ENCODE peak calls at places on chromosome 4, in five cellular contexts. T, Z, J, O and I are unnamed samples.

GRCh38 chr4:100746141-100746540 is 228.3 kb upstream of the EMCN start:
- DNase-seq in T (no peak), Z (no peak), J (no peak), O (no peak), I (no peak)

GRCh38 chr4:80963051-80963450 is 67.5 kb upstream of the BMP3 start:
- DNase-seq in T (no peak), Z (peak), J (no peak), O (peak), I (no peak)

GRCh38 chr4:29558789-29559188 is 1161.4 kb upstream of the PCDH7 start:
- DNase-seq in T (no peak), Z (no peak), J (no peak), O (no peak), I (no peak)

GRCh38 chr4:17316566-17316965 is 195.3 kb downstream of the QDPR start:
- DNase-seq in T (no peak), Z (no peak), J (no peak), O (no peak), I (no peak)

GRCh38 chr4:34202154-34202553 is 2042.2 kb downstream of the ARAP2 start:
- DNase-seq in T (no peak), Z (no peak), J (no peak), O (no peak), I (no peak)

GRCh38 chr4:124481123-124481522 is 231.4 kb downstream of the ANKRD50 start:
- DNase-seq in T (no peak), Z (no peak), J (no peak), O (no peak), I (no peak)

GRCh38 chr4:167622481-167623240 is 388.4 kb upstream of the SPOCK3 start:
- DNase-seq in T (no peak), Z (peak), J (peak), O (peak), I (peak)

GRCh38 chr4:139333046-139333445 is 30.8 kb upstream of the NDUFC1 start:
- DNase-seq in T (no peak), Z (no peak), J (no peak), O (no peak), I (no peak)

GRCh38 chr4:13705521-13706035 is 78.1 kb upstream of the BOD1L1 start:
- DNase-seq in T (no peak), Z (no peak), J (peak), O (no peak), I (no peak)

GRCh38 chr4:94453534-94453963 is 1.8 kb downstream of the PDLIM5 start:
- DNase-seq in T (no peak), Z (no peak), J (peak), O (no peak), I (no peak)

GRCh38 chr4:169986369-169986768 is 39.8 kb downstream of the MFAP3L start:
- DNase-seq in T (no peak), Z (no peak), J (no peak), O (no peak), I (no peak)

GRCh38 chr4:70515342-70516245 is 2.8 kb upstream of the AMTN start:
- DNase-seq in T (no peak), Z (no peak), J (no peak), O (peak), I (no peak)

GRCh38 chr4:15781427-15782095 is 3.4 kb downstream of the CD38 start:
- DNase-seq in T (no peak), Z (no peak), J (no peak), O (no peak), I (peak)

GRCh38 chr4:26074672-26075071 is 160.7 kb downstream of the SMIM20 start:
- DNase-seq in T (no peak), Z (no peak), J (no peak), O (no peak), I (peak)

GRCh38 chr4:1242506-1243450 is 6.2 kb downstream of the CTBP1 start:
- DNase-seq in T (no peak), Z (no peak), J (no peak), O (no peak), I (no peak)

GRCh38 chr4:66032571-66032970 is 362.3 kb upstream of the EPHA5 start:
- DNase-seq in T (no peak), Z (no peak), J (no peak), O (no peak), I (no peak)

GRCh38 chr4:154720123-154720522 is 23.7 kb upstream of the LRAT start:
- DNase-seq in T (no peak), Z (no peak), J (no peak), O (no peak), I (no peak)

GRCh38 chr4:1081689-1082040 is 31.7 kb downstream of the RNF212 start:
- DNase-seq in T (no peak), Z (peak), J (no peak), O (peak), I (no peak)

GRCh38 chr4:108492816-108493595 is 127.4 kb upstream of the RPL34 start:
- DNase-seq in T (no peak), Z (peak), J (no peak), O (peak), I (peak)

GRCh38 chr4:27684501-27685077 is 823.9 kb downstream of the STIM2 start:
- DNase-seq in T (no peak), Z (peak), J (peak), O (peak), I (peak)

GRCh38 chr4:40939826-40940225 is 190.1 kb downstream of the NSUN7 start:
- DNase-seq in T (no peak), Z (peak), J (no peak), O (no peak), I (no peak)

GRCh38 chr4:112735474-112735951 is 98.6 kb downstream of the LARP7 start:
- DNase-seq in T (no peak), Z (no peak), J (no peak), O (no peak), I (peak)

GRCh38 chr4:105050896-105051295 is 95.8 kb upstream of the TET2 start:
- DNase-seq in T (no peak), Z (peak), J (no peak), O (no peak), I (no peak)

GRCh38 chr4:155025762-155026457 is 182.5 kb upstream of the NPY2R start:
- DNase-seq in T (no peak), Z (no peak), J (peak), O (peak), I (peak)

GRCh38 chr4:73814679-73815078 is 21.8 kb upstream of the CXCL6 start:
- DNase-seq in T (no peak), Z (no peak), J (no peak), O (no peak), I (no peak)

GRCh38 chr4:162075691-162076090 is 88.1 kb downstream of the FSTL5 start:
- DNase-seq in T (no peak), Z (no peak), J (no peak), O (no peak), I (no peak)

GRCh38 chr4:100786481-100786880 is 268.7 kb upstream of the EMCN start:
- DNase-seq in T (no peak), Z (no peak), J (no peak), O (no peak), I (no peak)

GRCh38 chr4:160835789-160836188 is 1328.0 kb downstream of the FSTL5 start:
- DNase-seq in T (no peak), Z (no peak), J (peak), O (peak), I (no peak)

DNA sequence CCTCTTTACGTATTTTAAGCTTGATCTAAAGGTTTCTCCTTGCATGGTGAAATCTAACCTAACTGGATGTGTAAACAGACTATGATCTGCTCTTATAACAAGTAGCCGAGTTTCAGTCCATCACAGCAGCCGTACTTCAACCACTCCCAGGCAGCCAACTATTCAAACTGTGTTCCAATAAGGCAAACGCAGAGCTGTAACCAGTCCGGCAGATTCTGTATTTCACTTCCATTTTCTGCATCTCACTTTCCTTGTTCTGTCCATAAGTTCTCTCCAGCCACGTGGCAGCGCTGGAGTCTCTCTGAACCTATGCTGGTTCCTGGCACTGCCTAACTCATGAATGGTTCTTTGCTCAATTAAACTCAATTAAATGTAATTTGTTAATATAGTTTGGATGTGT is 132.6 kb downstream of the FHDC1 start:
- DNase-seq in T (no peak), Z (no peak), J (no peak), O (no peak), I (no peak)
- H3K4me3 ChIP-seq in T (no peak), Z (no peak), J (no peak), O (no peak), I (no peak)

GRCh38 chr4:109815151-109816081 is at the start of gene GAR1:
- DNase-seq in T (peak), Z (peak), J (peak), O (peak), I (peak)
- TF ChIP-seq CTCF in T (no peak), Z (no peak), J (peak), O (no peak), I (no peak)

GRCh38 chr4:4869731-4870483 is 10.4 kb downstream of the MSX1 start:
- DNase-seq in T (no peak), Z (no peak), J (no peak), O (no peak), I (no peak)
- H3K4me3 ChIP-seq in T (no peak), Z (peak), J (no peak), O (no peak), I (no peak)

GRCh38 chr4:152486414-152487389 is 49.2 kb downstream of the FBXW7 start:
- DNase-seq in T (no peak), Z (no peak), J (no peak), O (peak), I (no peak)
- TF ChIP-seq CTCF in T (no peak), Z (no peak), J (no peak), O (no peak), I (no peak)

DNA sequence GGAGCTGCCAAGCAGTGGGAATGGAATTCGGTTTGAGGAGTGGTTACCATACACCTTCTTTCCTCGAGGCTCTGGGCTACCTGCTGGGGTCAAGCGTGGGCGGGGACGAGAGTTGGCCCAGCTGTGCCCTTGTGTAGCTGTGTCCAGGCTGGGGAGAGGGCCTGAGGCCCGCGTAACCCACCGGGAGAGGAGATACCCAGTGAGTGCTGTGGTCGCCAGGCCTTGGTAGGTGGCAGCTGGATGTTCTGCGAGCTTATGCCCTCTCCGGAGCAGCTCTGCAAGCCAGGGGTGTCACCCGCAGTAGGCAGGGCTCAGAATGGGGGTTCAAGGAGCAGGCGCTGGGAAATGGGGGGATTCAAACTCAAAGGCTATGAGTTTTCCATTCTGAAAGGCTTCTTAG is 117.3 kb downstream of the SORCS2 start:
- DNase-seq in T (no peak), Z (no peak), J (no peak), O (no peak), I (no peak)
- H3K4me3 ChIP-seq in T (no peak), Z (no peak), J (no peak), O (no peak), I (no peak)

DNA sequence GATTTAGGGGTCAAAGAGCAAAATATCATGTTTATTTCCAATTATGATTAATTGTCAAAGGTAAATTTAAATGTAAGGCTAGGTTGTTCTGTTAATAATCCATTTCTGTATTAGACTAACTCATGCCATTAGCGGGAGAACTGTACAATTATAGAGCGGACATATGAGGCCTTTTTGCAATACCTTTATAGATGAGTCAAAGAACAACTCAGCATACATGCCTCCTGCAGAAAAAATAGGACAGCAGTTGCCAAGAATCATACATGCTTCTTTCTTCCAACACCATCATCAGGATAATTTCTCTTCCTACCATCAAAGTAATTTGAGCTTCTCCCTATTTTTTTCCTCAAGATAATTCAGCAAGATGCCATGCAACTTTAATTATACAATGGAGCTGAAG is 917.8 kb downstream of the ADGRL3 start:
- DNase-seq in T (no peak), Z (no peak), J (no peak), O (no peak), I (no peak)
- TF ChIP-seq CTCF in T (no peak), Z (no peak), J (no peak), O (no peak), I (no peak)

GRCh38 chr4:32334759-32335158 is 1614.6 kb downstream of the PCDH7 start:
- DNase-seq in T (no peak), Z (no peak), J (no peak), O (no peak), I (no peak)
- H3K4me3 ChIP-seq in T (no peak), Z (no peak), J (no peak), O (no peak), I (no peak)

GRCh38 chr4:151408380-151408629 is 671 bp upstream of the FHIP1A start:
- DNase-seq in T (no peak), Z (no peak), J (no peak), O (no peak), I (no peak)

GRCh38 chr4:151409470-151410313 is 716 bp downstream of the FHIP1A start:
- DNase-seq in T (peak), Z (no peak), J (peak), O (no peak), I (no peak)

GRCh38 chr4:151407466-151408379 is 1.3 kb upstream of the FHIP1A start:
- DNase-seq in T (no peak), Z (peak), J (peak), O (no peak), I (peak)

GRCh38 chr4:151407018-151407417 is 2.0 kb upstream of the FHIP1A start:
- DNase-seq in T (no peak), Z (no peak), J (no peak), O (no peak), I (no peak)

DNA sequence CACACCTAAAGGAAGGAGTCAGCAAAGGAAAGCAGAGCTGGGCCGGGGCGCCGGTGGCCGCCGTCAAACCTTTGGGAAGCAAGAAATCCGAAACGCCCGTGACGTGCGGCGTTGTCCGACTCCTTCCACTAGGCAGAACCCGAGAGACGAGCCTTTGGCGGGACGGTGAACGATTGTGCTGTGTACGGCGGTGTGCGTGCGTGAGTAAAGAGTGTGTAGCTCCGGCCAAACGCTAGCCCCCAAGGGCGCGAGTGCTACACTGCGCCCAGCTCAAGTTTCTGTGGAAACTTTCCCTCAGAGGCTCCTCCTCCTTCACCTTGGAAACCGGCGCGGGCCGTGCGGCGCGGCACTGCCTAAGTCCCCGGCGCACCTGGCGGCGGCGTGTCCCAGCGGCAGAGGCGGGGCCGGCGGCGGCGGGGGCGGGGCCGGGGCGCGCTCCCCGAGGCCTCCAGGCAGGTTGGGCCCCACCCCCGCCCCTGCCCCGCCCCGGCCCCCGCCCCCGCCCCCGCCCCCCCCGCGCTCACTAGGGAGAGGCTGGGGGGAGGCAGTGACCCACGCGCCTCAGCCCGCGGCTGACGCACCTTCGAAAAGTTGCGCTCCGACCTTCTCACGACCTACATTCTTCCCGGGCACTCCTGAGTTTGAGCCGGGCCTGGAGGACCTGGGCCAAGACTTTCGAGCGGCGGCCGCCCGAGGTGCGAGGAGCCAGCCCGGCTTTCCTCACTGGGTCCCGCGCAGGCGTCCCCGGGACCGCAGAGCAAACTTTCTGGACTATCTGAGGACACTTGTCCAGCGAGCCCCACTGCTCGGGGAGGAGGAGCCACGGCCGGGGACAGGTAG is at the start of gene FHIP1A:
- DNase-seq in T (peak), Z (peak), J (peak), O (peak), I (peak)
- TF ChIP-seq CTCF in T (no peak), Z (peak), J (peak), O (no peak), I (no peak)

GRCh38 chr4:173519130-173520101 is 10.6 kb downstream of the HAND2 start:
- DNase-seq in T (no peak), Z (peak), J (no peak), O (no peak), I (no peak)

GRCh38 chr4:173516621-173517612 is 13.1 kb downstream of the HAND2 start:
- DNase-seq in T (no peak), Z (no peak), J (no peak), O (no peak), I (no peak)

GRCh38 chr4:173515458-173515857 is 14.6 kb downstream of the HAND2 start:
- DNase-seq in T (no peak), Z (no peak), J (no peak), O (no peak), I (no peak)

GRCh38 chr4:173518419-173519102 is 11.5 kb downstream of the HAND2 start:
- DNase-seq in T (no peak), Z (peak), J (no peak), O (no peak), I (no peak)

GRCh38 chr4:173517781-173518371 is 12.2 kb downstream of the HAND2 start:
- DNase-seq in T (no peak), Z (no peak), J (no peak), O (no peak), I (no peak)
- H3K4me3 ChIP-seq in T (no peak), Z (no peak), J (no peak), O (no peak), I (no peak)

DNA sequence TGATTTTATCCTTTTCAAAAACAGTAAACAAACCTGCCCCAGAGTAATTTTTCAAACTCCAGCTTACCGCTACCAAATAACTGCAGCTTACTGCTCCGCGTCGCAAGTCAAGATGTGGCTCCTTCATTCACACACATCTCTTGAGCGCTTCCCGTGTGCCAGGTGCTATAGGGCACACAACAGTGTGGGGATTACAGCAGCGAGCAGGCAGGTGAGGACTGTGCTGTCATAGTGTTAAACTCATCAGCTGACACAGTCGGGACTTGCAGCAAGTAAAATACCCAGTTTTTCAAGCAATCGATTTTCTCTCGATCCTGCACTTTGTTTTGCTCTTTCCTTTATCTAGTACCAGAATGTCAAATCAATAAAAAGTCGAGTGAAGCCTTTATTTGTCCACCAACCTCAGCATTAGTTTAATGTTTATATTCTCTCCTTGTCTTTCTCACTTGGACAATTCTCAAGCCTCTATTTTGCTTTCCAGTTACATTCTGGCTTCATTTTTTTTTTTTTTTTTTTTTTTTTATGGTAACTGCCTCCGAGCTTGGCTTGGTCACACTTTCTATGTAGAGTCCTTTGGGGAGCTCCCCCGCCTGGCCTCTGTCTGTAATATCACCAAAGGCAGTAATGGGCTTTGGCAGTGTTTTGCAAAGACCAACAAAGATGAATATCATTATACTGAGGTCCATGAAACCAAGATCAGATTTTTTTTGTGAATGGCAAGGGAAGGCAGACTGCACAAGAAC is 8.3 kb upstream of the ASB5 start:
- DNase-seq in T (no peak), Z (peak), J (peak), O (peak), I (peak)
- TF ChIP-seq CTCF in T (peak), Z (peak), J (peak), O (peak), I (peak)